ENCODE peak calls at places on chromosomes 7 and 10, in eight cellular contexts. One of them, this sample, is unnamed.

GRCh38 chr7:27635728-27636127 is 27.0 kb downstream of the HIBADH start:
- DNase-seq in fibroblast of the aortic adventitia: no peak
- DNase-seq in tibial artery: no peak
- DNase-seq in astrocyte: no peak
- DNase-seq in Peyer's patch: no peak
- DNase-seq in epithelial cell of proximal tubule: no peak
- DNase-seq in BJ: no peak
- DNase-seq in upper lobe of right lung: no peak
- DNase-seq in this sample: no peak

GRCh38 chr7:121429803-121430202 is 33.7 kb upstream of the FAM3C start:
- DNase-seq in epithelial cell of proximal tubule: peak
- DNase-seq in Peyer's patch: no peak
- DNase-seq in fibroblast of the aortic adventitia: no peak
- DNase-seq in upper lobe of right lung: no peak
- DNase-seq in tibial artery: no peak
- DNase-seq in BJ: no peak
- DNase-seq in astrocyte: no peak
- DNase-seq in this sample: no peak

GRCh38 chr7:12596225-12596790 is 25.8 kb downstream of the SCIN start:
- DNase-seq in astrocyte: no peak
- DNase-seq in tibial artery: no peak
- DNase-seq in fibroblast of the aortic adventitia: no peak
- DNase-seq in epithelial cell of proximal tubule: no peak
- DNase-seq in upper lobe of right lung: no peak
- DNase-seq in Peyer's patch: no peak
- DNase-seq in BJ: no peak
- DNase-seq in this sample: no peak

GRCh38 chr10:94274142-94274787 is 88.5 kb downstream of the NOC3L start:
- DNase-seq in BJ: no peak
- DNase-seq in tibial artery: peak
- DNase-seq in astrocyte: peak
- DNase-seq in Peyer's patch: peak
- DNase-seq in fibroblast of the aortic adventitia: peak
- DNase-seq in epithelial cell of proximal tubule: no peak
- DNase-seq in upper lobe of right lung: no peak
- DNase-seq in this sample: no peak

GRCh38 chr7:64873517-64873916 is 29.6 kb upstream of the ZNF273 start:
- DNase-seq in fibroblast of the aortic adventitia: no peak
- DNase-seq in epithelial cell of proximal tubule: no peak
- DNase-seq in upper lobe of right lung: no peak
- DNase-seq in BJ: no peak
- DNase-seq in astrocyte: no peak
- DNase-seq in tibial artery: no peak
- DNase-seq in Peyer's patch: peak
- DNase-seq in this sample: no peak

GRCh38 chr7:73350311-73351068 is 22.5 kb downstream of the FKBP6 start:
- DNase-seq in epithelial cell of proximal tubule: no peak
- DNase-seq in BJ: no peak
- DNase-seq in upper lobe of right lung: no peak
- DNase-seq in tibial artery: no peak
- DNase-seq in astrocyte: no peak
- DNase-seq in fibroblast of the aortic adventitia: no peak
- DNase-seq in Peyer's patch: no peak
- DNase-seq in this sample: no peak

GRCh38 chr10:30017576-30017975 is 41.8 kb downstream of the JCAD start:
- DNase-seq in Peyer's patch: no peak
- DNase-seq in tibial artery: no peak
- DNase-seq in upper lobe of right lung: peak
- DNase-seq in fibroblast of the aortic adventitia: peak
- DNase-seq in epithelial cell of proximal tubule: no peak
- DNase-seq in astrocyte: no peak
- DNase-seq in BJ: no peak
- DNase-seq in this sample: no peak

GRCh38 chr7:45092100-45092930 is 3.5 kb upstream of the NACAD start:
- DNase-seq in upper lobe of right lung: no peak
- DNase-seq in astrocyte: no peak
- DNase-seq in Peyer's patch: no peak
- DNase-seq in epithelial cell of proximal tubule: no peak
- DNase-seq in BJ: peak
- DNase-seq in fibroblast of the aortic adventitia: peak
- DNase-seq in tibial artery: peak
- DNase-seq in this sample: peak

GRCh38 chr7:117751775-117752174 is 121.5 kb downstream of the CTTNBP2 start:
- DNase-seq in fibroblast of the aortic adventitia: no peak
- DNase-seq in Peyer's patch: no peak
- DNase-seq in BJ: no peak
- DNase-seq in tibial artery: no peak
- DNase-seq in epithelial cell of proximal tubule: no peak
- DNase-seq in upper lobe of right lung: no peak
- DNase-seq in astrocyte: no peak
- DNase-seq in this sample: no peak

GRCh38 chr7:139853576-139854511 is 24.8 kb downstream of the TBXAS1 start:
- DNase-seq in tibial artery: peak
- DNase-seq in upper lobe of right lung: no peak
- DNase-seq in BJ: no peak
- DNase-seq in fibroblast of the aortic adventitia: peak
- DNase-seq in epithelial cell of proximal tubule: no peak
- DNase-seq in astrocyte: peak
- DNase-seq in Peyer's patch: no peak
- DNase-seq in this sample: peak

GRCh38 chr7:116798205-116798730 is 64.1 kb upstream of the CAPZA2 start:
- DNase-seq in upper lobe of right lung: no peak
- DNase-seq in astrocyte: no peak
- DNase-seq in tibial artery: no peak
- DNase-seq in fibroblast of the aortic adventitia: no peak
- DNase-seq in Peyer's patch: no peak
- DNase-seq in BJ: no peak
- DNase-seq in epithelial cell of proximal tubule: no peak
- DNase-seq in this sample: no peak

GRCh38 chr10:278707-279106 is 143.5 kb downstream of the ZMYND11 start:
- DNase-seq in fibroblast of the aortic adventitia: no peak
- DNase-seq in BJ: no peak
- DNase-seq in epithelial cell of proximal tubule: no peak
- DNase-seq in upper lobe of right lung: no peak
- DNase-seq in Peyer's patch: no peak
- DNase-seq in astrocyte: no peak
- DNase-seq in tibial artery: no peak
- DNase-seq in this sample: no peak

GRCh38 chr10:79295593-79295992 is 51.7 kb upstream of the PPIF start:
- DNase-seq in upper lobe of right lung: no peak
- DNase-seq in BJ: no peak
- DNase-seq in astrocyte: no peak
- DNase-seq in fibroblast of the aortic adventitia: no peak
- DNase-seq in epithelial cell of proximal tubule: no peak
- DNase-seq in Peyer's patch: peak
- DNase-seq in tibial artery: no peak
- DNase-seq in this sample: no peak

GRCh38 chr10:133528845-133529575 is 1.8 kb downstream of the CYP2E1 start:
- DNase-seq in fibroblast of the aortic adventitia: peak
- DNase-seq in BJ: no peak
- DNase-seq in tibial artery: no peak
- DNase-seq in upper lobe of right lung: no peak
- DNase-seq in astrocyte: peak
- DNase-seq in epithelial cell of proximal tubule: no peak
- DNase-seq in Peyer's patch: no peak
- DNase-seq in this sample: no peak

GRCh38 chr7:143974457-143974856 is 19.8 kb downstream of the OR2F1 start:
- DNase-seq in fibroblast of the aortic adventitia: no peak
- DNase-seq in Peyer's patch: no peak
- DNase-seq in astrocyte: no peak
- DNase-seq in BJ: peak
- DNase-seq in epithelial cell of proximal tubule: no peak
- DNase-seq in upper lobe of right lung: no peak
- DNase-seq in tibial artery: no peak
- DNase-seq in this sample: peak

GRCh38 chr10:4242561-4243035 is 457.6 kb upstream of the KLF6 start:
- DNase-seq in BJ: peak
- DNase-seq in upper lobe of right lung: no peak
- DNase-seq in Peyer's patch: no peak
- DNase-seq in tibial artery: no peak
- DNase-seq in astrocyte: peak
- DNase-seq in fibroblast of the aortic adventitia: peak
- DNase-seq in epithelial cell of proximal tubule: no peak
- DNase-seq in this sample: peak

GRCh38 chr10:113071446-113071845 is 121.4 kb downstream of the TCF7L2 start:
- DNase-seq in astrocyte: peak
- DNase-seq in epithelial cell of proximal tubule: no peak
- DNase-seq in BJ: no peak
- DNase-seq in fibroblast of the aortic adventitia: peak
- DNase-seq in Peyer's patch: peak
- DNase-seq in tibial artery: peak
- DNase-seq in upper lobe of right lung: no peak
- DNase-seq in this sample: no peak

GRCh38 chr10:69333205-69333604 is 54.9 kb downstream of the HK1 start:
- DNase-seq in upper lobe of right lung: peak
- DNase-seq in astrocyte: no peak
- DNase-seq in BJ: no peak
- DNase-seq in epithelial cell of proximal tubule: no peak
- DNase-seq in Peyer's patch: no peak
- DNase-seq in fibroblast of the aortic adventitia: peak
- DNase-seq in tibial artery: peak
- DNase-seq in this sample: peak
- TF ChIP-seq CTCF in upper lobe of right lung: peak
- TF ChIP-seq CTCF in astrocyte: peak
- TF ChIP-seq CTCF in BJ: peak
- TF ChIP-seq CTCF in epithelial cell of proximal tubule: peak
- TF ChIP-seq CTCF in Peyer's patch: no peak
- TF ChIP-seq CTCF in fibroblast of the aortic adventitia: peak
- TF ChIP-seq CTCF in tibial artery: peak
- TF ChIP-seq CTCF in this sample: peak

DNA sequence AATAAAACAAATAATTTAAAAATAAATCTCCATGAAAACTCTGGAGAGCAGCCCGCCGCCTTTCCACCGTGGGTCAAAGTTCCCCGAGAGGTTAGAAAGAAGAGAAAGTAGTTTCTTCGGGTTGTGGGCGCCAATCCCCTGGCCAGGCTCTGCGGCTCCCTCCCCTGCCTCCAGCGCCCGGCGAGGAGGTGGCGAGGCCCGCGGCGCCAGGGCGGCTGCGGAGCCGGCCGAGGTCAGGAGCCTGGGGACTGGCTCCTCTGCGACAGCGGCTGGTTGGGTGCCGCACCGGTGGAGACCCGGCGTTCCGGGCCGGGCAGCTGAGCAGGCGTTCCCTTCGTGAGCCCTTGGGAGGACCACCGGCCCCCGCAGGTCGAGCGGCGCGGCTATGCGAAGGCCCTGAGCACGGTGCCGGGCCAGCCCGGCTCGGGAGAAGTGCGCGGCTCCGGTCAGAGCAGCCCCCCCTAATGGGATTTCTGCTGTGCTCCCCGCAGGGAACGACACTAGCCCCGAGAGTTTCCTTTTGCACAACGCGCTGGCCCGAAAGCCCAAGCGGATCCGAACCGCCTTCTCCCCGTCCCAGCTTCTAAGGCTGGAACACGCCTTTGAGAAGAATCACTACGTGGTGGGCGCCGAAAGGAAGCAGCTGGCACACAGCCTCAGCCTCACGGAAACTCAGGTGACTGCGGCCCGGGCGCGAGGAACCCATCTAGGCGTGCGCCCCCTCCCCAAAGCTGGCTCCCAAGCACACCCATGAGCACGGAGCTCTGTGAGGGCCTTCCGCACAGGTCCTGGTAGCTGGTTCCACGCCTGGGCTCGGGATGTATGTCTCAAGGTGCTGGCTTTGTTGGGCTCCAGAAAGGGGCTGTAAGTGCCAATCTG is 2.8 kb downstream of the EMX2 start:
- DNase-seq in astrocyte: no peak
- DNase-seq in BJ: no peak
- DNase-seq in upper lobe of right lung: no peak
- DNase-seq in fibroblast of the aortic adventitia: no peak
- DNase-seq in epithelial cell of proximal tubule: no peak
- DNase-seq in tibial artery: peak
- DNase-seq in Peyer's patch: peak
- DNase-seq in this sample: no peak
- H3K4me3 ChIP-seq in astrocyte: peak
- H3K4me3 ChIP-seq in BJ: peak
- H3K4me3 ChIP-seq in upper lobe of right lung: peak
- H3K4me3 ChIP-seq in fibroblast of the aortic adventitia: no peak
- H3K4me3 ChIP-seq in epithelial cell of proximal tubule: peak
- H3K4me3 ChIP-seq in tibial artery: peak
- H3K4me3 ChIP-seq in Peyer's patch: peak
- H3K4me3 ChIP-seq in this sample: peak

DNA sequence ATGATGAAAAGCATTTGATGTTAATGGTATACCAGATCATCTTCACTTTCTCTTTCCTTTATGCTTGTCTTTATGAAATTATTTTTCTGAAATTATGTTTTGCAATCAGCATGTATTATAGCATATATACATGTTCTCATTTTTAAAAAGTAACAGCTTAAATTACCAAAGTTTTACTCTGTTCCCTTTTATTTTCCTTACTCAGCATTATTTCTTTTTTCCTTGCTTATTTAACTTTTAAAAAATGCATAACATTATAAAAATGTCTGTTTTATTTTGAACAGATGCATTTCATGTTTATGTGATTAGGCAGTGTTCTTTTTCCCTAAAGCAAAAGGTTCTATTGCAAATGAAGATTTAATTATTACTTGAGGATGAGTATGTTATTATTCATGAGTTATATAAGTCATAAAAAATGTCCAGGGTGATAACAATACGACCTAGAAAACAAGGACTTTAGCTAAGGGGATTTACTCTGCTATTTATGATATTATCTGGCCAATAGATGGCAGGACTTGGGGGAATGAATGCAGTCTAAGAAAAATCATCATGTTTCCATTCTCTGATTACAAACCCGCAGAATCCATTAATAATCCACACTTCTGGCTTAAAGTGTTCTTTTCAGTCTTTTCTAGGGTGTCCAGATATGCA is 38.5 kb downstream of the CABCOCO1 start:
- DNase-seq in astrocyte: peak
- DNase-seq in epithelial cell of proximal tubule: no peak
- DNase-seq in fibroblast of the aortic adventitia: peak
- DNase-seq in Peyer's patch: no peak
- DNase-seq in BJ: no peak
- DNase-seq in tibial artery: no peak
- DNase-seq in upper lobe of right lung: no peak
- DNase-seq in this sample: no peak
- TF ChIP-seq CTCF in astrocyte: no peak
- TF ChIP-seq CTCF in epithelial cell of proximal tubule: no peak
- TF ChIP-seq CTCF in fibroblast of the aortic adventitia: peak
- TF ChIP-seq CTCF in Peyer's patch: no peak
- TF ChIP-seq CTCF in BJ: peak
- TF ChIP-seq CTCF in tibial artery: no peak
- TF ChIP-seq CTCF in upper lobe of right lung: no peak
- TF ChIP-seq CTCF in this sample: peak

DNA sequence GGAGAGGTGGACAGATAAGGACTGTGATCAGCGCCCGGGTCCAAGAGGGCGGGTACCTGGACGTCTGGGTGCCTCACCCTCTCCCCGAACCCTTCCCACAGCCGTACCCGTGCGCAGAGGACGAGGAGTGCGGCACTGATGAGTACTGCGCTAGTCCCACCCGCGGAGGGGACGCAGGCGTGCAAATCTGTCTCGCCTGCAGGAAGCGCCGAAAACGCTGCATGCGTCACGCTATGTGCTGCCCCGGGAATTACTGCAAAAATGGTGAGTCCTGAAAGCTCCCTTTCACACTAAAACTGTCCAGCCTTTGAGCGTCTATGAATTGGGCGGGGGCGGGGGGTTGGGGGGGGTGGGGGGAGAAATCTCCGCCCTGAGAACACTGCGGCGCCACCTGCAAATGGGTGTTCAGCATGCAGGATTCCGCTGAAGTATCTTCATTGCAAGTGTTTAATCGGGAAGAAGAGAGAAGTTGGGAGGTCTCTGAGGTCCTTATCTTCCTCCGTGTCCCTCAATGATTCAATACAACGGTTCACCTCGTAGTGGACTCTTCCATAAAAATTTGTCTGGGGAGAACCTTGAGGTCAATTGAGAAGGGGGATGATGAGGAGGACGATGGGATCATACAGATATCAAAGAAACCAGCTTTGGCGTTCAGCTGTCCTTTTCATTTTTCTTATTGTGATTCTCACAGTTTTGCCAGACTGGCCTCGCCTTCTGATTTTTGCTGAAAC is 906 bp downstream of the DKK1 start:
- DNase-seq in fibroblast of the aortic adventitia: peak
- DNase-seq in tibial artery: no peak
- DNase-seq in upper lobe of right lung: peak
- DNase-seq in epithelial cell of proximal tubule: no peak
- DNase-seq in BJ: no peak
- DNase-seq in astrocyte: peak
- DNase-seq in Peyer's patch: no peak
- DNase-seq in this sample: peak
- H3K4me3 ChIP-seq in fibroblast of the aortic adventitia: peak
- H3K4me3 ChIP-seq in tibial artery: peak
- H3K4me3 ChIP-seq in upper lobe of right lung: peak
- H3K4me3 ChIP-seq in epithelial cell of proximal tubule: peak
- H3K4me3 ChIP-seq in BJ: peak
- H3K4me3 ChIP-seq in astrocyte: peak
- H3K4me3 ChIP-seq in Peyer's patch: peak
- H3K4me3 ChIP-seq in this sample: peak